ENCODE peak calls at places on chromosome 4, in four cellular contexts. One of them, this sample, is unnamed. For H3K36me3, the result is how much of the 10 kb centered on the place peaks cover.

GRCh38 chr4:129604632-129605031 is 508.7 kb downstream of the C4orf33 start:
- DNase-seq in astrocyte: no peak
- DNase-seq in tibial nerve: no peak
- DNase-seq in stomach: no peak
- DNase-seq in this sample: no peak

GRCh38 chr4:100059467-100059866 is 109.4 kb upstream of the H2AZ1 start:
- DNase-seq in astrocyte: no peak
- DNase-seq in tibial nerve: no peak
- DNase-seq in stomach: no peak
- DNase-seq in this sample: no peak

GRCh38 chr4:136637071-136637777 is 895.1 kb downstream of the PCDH18 start:
- DNase-seq in astrocyte: no peak
- DNase-seq in tibial nerve: no peak
- DNase-seq in stomach: no peak
- DNase-seq in this sample: no peak

GRCh38 chr4:11418610-11419009 is 10.1 kb downstream of the HS3ST1 start:
- DNase-seq in astrocyte: no peak
- DNase-seq in tibial nerve: no peak
- DNase-seq in stomach: no peak
- DNase-seq in this sample: no peak

GRCh38 chr4:74374561-74375327 is 9.8 kb downstream of the EREG start:
- DNase-seq in astrocyte: peak
- DNase-seq in tibial nerve: no peak
- DNase-seq in stomach: peak
- DNase-seq in this sample: no peak

GRCh38 chr4:136664988-136665387 is 867.3 kb downstream of the PCDH18 start:
- DNase-seq in astrocyte: no peak
- DNase-seq in tibial nerve: no peak
- DNase-seq in stomach: no peak
- DNase-seq in this sample: no peak

GRCh38 chr4:129232627-129233337 is 136.8 kb downstream of the C4orf33 start:
- DNase-seq in astrocyte: no peak
- DNase-seq in tibial nerve: no peak
- DNase-seq in stomach: no peak
- DNase-seq in this sample: no peak

GRCh38 chr4:41120297-41121217 is 93.8 kb downstream of the APBB2 start:
- DNase-seq in astrocyte: peak
- DNase-seq in tibial nerve: peak
- DNase-seq in stomach: peak
- DNase-seq in this sample: peak

GRCh38 chr4:87975466-87975865 is at the start of gene SPP1:
- DNase-seq in astrocyte: peak
- DNase-seq in tibial nerve: no peak
- DNase-seq in stomach: no peak
- DNase-seq in this sample: peak

GRCh38 chr4:174629265-174629664 is 107.0 kb upstream of the HPGD start:
- DNase-seq in astrocyte: no peak
- DNase-seq in tibial nerve: no peak
- DNase-seq in stomach: no peak
- DNase-seq in this sample: no peak

GRCh38 chr4:15457401-15458201 is 12.1 kb upstream of the CC2D2A start:
- DNase-seq in astrocyte: peak
- DNase-seq in tibial nerve: no peak
- DNase-seq in stomach: no peak
- DNase-seq in this sample: no peak

GRCh38 chr4:7547368-7548040 is 112.8 kb upstream of the PSAPL1 start:
- DNase-seq in astrocyte: no peak
- DNase-seq in tibial nerve: peak
- DNase-seq in stomach: no peak
- DNase-seq in this sample: no peak
- H3K4me3 ChIP-seq in astrocyte: no peak
- H3K4me3 ChIP-seq in tibial nerve: no peak
- H3K4me3 ChIP-seq in stomach: no peak
- H3K4me3 ChIP-seq in this sample: no peak

GRCh38 chr4:169132561-169133305 is 122.7 kb upstream of the CBR4 start:
- DNase-seq in astrocyte: no peak
- DNase-seq in tibial nerve: no peak
- DNase-seq in stomach: no peak
- DNase-seq in this sample: no peak

GRCh38 chr4:169135776-169136175 is 125.7 kb upstream of the CBR4 start:
- DNase-seq in astrocyte: no peak
- DNase-seq in tibial nerve: no peak
- DNase-seq in stomach: no peak
- DNase-seq in this sample: no peak

GRCh38 chr4:169131556-169132208 is 121.6 kb upstream of the CBR4 start:
- DNase-seq in astrocyte: no peak
- DNase-seq in tibial nerve: no peak
- DNase-seq in stomach: no peak
- DNase-seq in this sample: no peak

GRCh38 chr4:169136330-169136729 is 126.3 kb upstream of the CBR4 start:
- DNase-seq in astrocyte: no peak
- DNase-seq in tibial nerve: no peak
- DNase-seq in stomach: no peak
- DNase-seq in this sample: no peak

DNA sequence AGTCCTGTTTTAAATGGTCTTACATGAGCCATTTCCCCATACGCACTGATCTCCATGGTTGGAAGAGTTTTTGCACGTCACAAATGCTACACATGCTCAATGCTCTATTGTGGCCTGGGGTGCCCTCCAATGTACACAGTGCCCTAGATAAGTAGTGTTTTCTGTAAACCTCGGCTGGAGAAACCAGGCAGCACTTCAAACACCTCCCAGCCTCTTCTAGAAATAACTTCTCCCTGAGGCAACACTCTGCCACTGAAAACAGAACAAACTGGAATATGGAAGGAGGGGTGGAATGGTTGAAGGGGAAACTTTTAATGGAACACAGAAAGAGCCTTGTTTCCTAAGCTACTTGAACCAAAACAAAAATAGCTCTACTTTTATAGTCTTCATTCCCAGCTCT is 123.9 kb upstream of the CBR4 start:
- DNase-seq in astrocyte: no peak
- DNase-seq in tibial nerve: no peak
- DNase-seq in stomach: peak
- DNase-seq in this sample: no peak
- H3K36me3 ChIP-seq in astrocyte: half or more
- H3K36me3 ChIP-seq in tibial nerve: under half
- H3K36me3 ChIP-seq in stomach: half or more
- H3K36me3 ChIP-seq in this sample: under half

DNA sequence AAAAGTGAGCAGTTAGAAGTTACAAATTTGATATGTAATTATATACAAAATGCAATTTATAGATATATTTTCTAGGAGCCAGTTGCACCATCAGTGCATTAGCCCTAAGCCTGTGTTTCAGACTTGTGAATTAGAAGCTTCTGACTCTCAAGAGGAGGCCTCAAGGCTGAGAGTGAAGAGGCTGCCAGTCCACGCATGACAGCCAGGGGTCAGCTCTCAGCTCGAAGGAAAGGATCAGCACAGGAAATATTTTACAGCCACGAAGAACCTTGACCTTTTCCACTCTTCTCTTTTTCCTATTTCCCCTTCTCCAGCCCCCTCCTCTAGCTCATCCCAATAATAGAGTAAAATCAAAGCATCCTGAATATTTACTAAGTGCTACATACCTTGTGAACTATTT is 642.4 kb downstream of the TRIML1 start:
- DNase-seq in astrocyte: no peak
- DNase-seq in tibial nerve: no peak
- DNase-seq in stomach: peak
- DNase-seq in this sample: no peak
- TF ChIP-seq CTCF in astrocyte: no peak
- TF ChIP-seq CTCF in tibial nerve: no peak
- TF ChIP-seq CTCF in stomach: peak
- TF ChIP-seq CTCF in this sample: no peak

GRCh38 chr4:169807934-169808333 is 50.2 kb upstream of the HPF1 start:
- DNase-seq in astrocyte: no peak
- DNase-seq in tibial nerve: no peak
- DNase-seq in stomach: no peak
- DNase-seq in this sample: no peak

GRCh38 chr4:169800541-169800940 is 42.8 kb upstream of the HPF1 start:
- DNase-seq in astrocyte: no peak
- DNase-seq in tibial nerve: no peak
- DNase-seq in stomach: no peak
- DNase-seq in this sample: no peak

GRCh38 chr4:169799260-169799659 is 41.5 kb upstream of the HPF1 start:
- DNase-seq in astrocyte: no peak
- DNase-seq in tibial nerve: no peak
- DNase-seq in stomach: no peak
- DNase-seq in this sample: no peak

GRCh38 chr4:169803417-169803816 is 45.7 kb upstream of the HPF1 start:
- DNase-seq in astrocyte: no peak
- DNase-seq in tibial nerve: no peak
- DNase-seq in stomach: no peak
- DNase-seq in this sample: no peak

GRCh38 chr4:169802871-169803270 is 45.1 kb upstream of the HPF1 start:
- DNase-seq in astrocyte: no peak
- DNase-seq in tibial nerve: no peak
- DNase-seq in stomach: no peak
- DNase-seq in this sample: no peak
- H3K4me3 ChIP-seq in astrocyte: no peak
- H3K4me3 ChIP-seq in tibial nerve: no peak
- H3K4me3 ChIP-seq in stomach: no peak
- H3K4me3 ChIP-seq in this sample: no peak

GRCh38 chr4:112357453-112357852 is 60.3 kb downstream of the ALPK1 start:
- DNase-seq in astrocyte: no peak
- DNase-seq in tibial nerve: no peak
- DNase-seq in stomach: no peak
- DNase-seq in this sample: no peak

GRCh38 chr4:112358415-112358814 is 61.2 kb downstream of the ALPK1 start:
- DNase-seq in astrocyte: no peak
- DNase-seq in tibial nerve: no peak
- DNase-seq in stomach: no peak
- DNase-seq in this sample: no peak

GRCh38 chr4:112355662-112356061 is 58.5 kb downstream of the ALPK1 start:
- DNase-seq in astrocyte: no peak
- DNase-seq in tibial nerve: no peak
- DNase-seq in stomach: no peak
- DNase-seq in this sample: no peak

GRCh38 chr4:112358952-112359749 is 62.0 kb downstream of the ALPK1 start:
- DNase-seq in astrocyte: no peak
- DNase-seq in tibial nerve: no peak
- DNase-seq in stomach: no peak
- DNase-seq in this sample: no peak

GRCh38 chr4:112357897-112358296 is 60.7 kb downstream of the ALPK1 start:
- DNase-seq in astrocyte: no peak
- DNase-seq in tibial nerve: no peak
- DNase-seq in stomach: no peak
- DNase-seq in this sample: peak
- H3K36me3 ChIP-seq in astrocyte: under half
- H3K36me3 ChIP-seq in tibial nerve: under half
- H3K36me3 ChIP-seq in stomach: under half
- H3K36me3 ChIP-seq in this sample: under half

DNA sequence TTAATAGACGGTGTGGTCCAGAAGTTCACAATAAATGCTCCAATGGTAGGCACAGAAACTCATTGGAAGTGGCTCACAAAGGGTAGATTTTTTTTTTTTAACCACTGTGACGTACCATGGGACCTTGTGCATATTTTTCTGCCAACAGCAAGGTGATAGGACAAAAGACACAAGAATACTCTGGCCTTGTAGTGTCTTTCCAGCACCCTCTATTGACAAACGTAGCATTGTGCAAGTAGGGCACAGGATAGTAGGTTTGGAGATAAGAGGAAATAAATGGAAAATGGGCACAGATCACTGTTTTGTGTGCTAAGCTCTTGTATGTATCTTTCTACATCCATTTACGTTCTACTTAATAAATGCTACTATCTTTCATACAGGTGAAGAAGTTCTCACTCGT is 2054.9 kb downstream of the PCDH7 start:
- DNase-seq in astrocyte: no peak
- DNase-seq in tibial nerve: no peak
- DNase-seq in stomach: no peak
- DNase-seq in this sample: no peak
- TF ChIP-seq CTCF in astrocyte: peak
- TF ChIP-seq CTCF in tibial nerve: peak
- TF ChIP-seq CTCF in stomach: no peak
- TF ChIP-seq CTCF in this sample: no peak

This sample was measured in pancreas.